ENCODE peak calls at places on chromosomes 7 and 10, in ten cellular contexts. Y is right lobe of liver, I is prostate gland, L is tibial artery, O is endothelial cell of umbilical vein, V is mammary epithelial cell, Z is BE2C, N is ovary, A is PC-3, J is neuronal stem cell. P is an unnamed sample.

GRCh38 chr10:117165557-117166419 is 27.7 kb upstream of the VAX1 start:
- DNase-seq in Y (peak; percentile 62), I (no peak), L (no peak), O (peak; percentile 51), V (peak; percentile 36), Z (peak; percentile 55), N (peak; percentile 20), A (peak; percentile 63), J (peak; percentile 75), P (peak; percentile 75)

GRCh38 chr10:50635286-50635685 is 11.5 kb upstream of the SGMS1 start:
- DNase-seq in Y (no peak), I (no peak), L (no peak), O (peak; percentile 11), V (peak; percentile 83), Z (no peak), N (no peak), A (peak; percentile 45), J (no peak), P (no peak)

GRCh38 chr7:5755704-5756131 is 25.7 kb downstream of the RNF216 start:
- DNase-seq in Y (no peak), I (no peak), L (no peak), O (peak; percentile 16), V (no peak), Z (no peak), N (no peak), A (no peak), J (no peak), P (no peak)

GRCh38 chr7:22231806-22232205 is 125.1 kb downstream of the RAPGEF5 start:
- DNase-seq in Y (no peak), I (no peak), L (no peak), O (no peak), V (no peak), Z (no peak), N (no peak), A (peak; percentile 45), J (no peak), P (no peak)

GRCh38 chr10:101075775-101076174 is 14.0 kb downstream of the KAZALD1 start:
- DNase-seq in Y (no peak), I (no peak), L (no peak), O (no peak), V (no peak), Z (no peak), N (no peak), A (no peak), J (no peak), P (no peak)

GRCh38 chr10:132606536-132607316 is 69.1 kb downstream of the INPP5A start:
- DNase-seq in Y (no peak), I (no peak), L (no peak), O (no peak), V (no peak), Z (no peak), N (peak; percentile 88), A (no peak), J (no peak), P (no peak)

GRCh38 chr10:24737001-24737400 is 13.3 kb upstream of the ARHGAP21 start:
- DNase-seq in Y (no peak), I (no peak), L (no peak), O (no peak), V (no peak), Z (no peak), N (no peak), A (no peak), J (no peak), P (no peak)

GRCh38 chr7:121605297-121605640 is 209.2 kb upstream of the FAM3C start:
- DNase-seq in Y (no peak), I (no peak), L (no peak), O (no peak), V (peak; percentile 46), Z (no peak), N (no peak), A (peak; percentile 12), J (no peak), P (no peak)

GRCh38 chr7:143514995-143515735 is 37.5 kb downstream of the TAS2R41 start:
- DNase-seq in Y (no peak), I (no peak), L (no peak), O (no peak), V (no peak), Z (no peak), N (no peak), A (no peak), J (no peak), P (no peak)

GRCh38 chr10:86765548-86765947 is 9.1 kb downstream of the BMPR1A start:
- DNase-seq in Y (no peak), I (no peak), L (no peak), O (no peak), V (no peak), Z (no peak), N (no peak), A (no peak), J (no peak), P (no peak)

GRCh38 chr7:30795161-30795943 is 24.1 kb downstream of the MINDY4 start:
- DNase-seq in Y (no peak), I (no peak), L (no peak), O (no peak), V (no peak), Z (no peak), N (no peak), A (peak; percentile 69), J (no peak), P (no peak)

GRCh38 chr7:75937958-75938786 is 23.2 kb downstream of the POR start:
- DNase-seq in Y (peak; percentile 81), I (no peak), L (peak; percentile 74), O (peak; percentile 33), V (no peak), Z (peak; percentile 52), N (peak; percentile 37), A (peak; percentile 68), J (no peak), P (peak; percentile 78)

GRCh38 chr10:11214407-11214806 is 196.7 kb downstream of the CELF2 start:
- DNase-seq in Y (no peak), I (no peak), L (no peak), O (no peak), V (no peak), Z (no peak), N (no peak), A (no peak), J (no peak), P (no peak)
- H3K4me1 ChIP-seq in Y (no peaks in the 10 kb centered on the region), I (no peaks in the 10 kb centered on the region), L (peaks cover 17% of the 10 kb centered on the region), O (peaks cover 30% of the 10 kb centered on the region), V (no peaks in the 10 kb centered on the region), Z (no peaks in the 10 kb centered on the region), N (peaks cover 2% of the 10 kb centered on the region), A (no peaks in the 10 kb centered on the region), J (peaks cover 4% of the 10 kb centered on the region), P (peaks cover 24% of the 10 kb centered on the region)

DNA sequence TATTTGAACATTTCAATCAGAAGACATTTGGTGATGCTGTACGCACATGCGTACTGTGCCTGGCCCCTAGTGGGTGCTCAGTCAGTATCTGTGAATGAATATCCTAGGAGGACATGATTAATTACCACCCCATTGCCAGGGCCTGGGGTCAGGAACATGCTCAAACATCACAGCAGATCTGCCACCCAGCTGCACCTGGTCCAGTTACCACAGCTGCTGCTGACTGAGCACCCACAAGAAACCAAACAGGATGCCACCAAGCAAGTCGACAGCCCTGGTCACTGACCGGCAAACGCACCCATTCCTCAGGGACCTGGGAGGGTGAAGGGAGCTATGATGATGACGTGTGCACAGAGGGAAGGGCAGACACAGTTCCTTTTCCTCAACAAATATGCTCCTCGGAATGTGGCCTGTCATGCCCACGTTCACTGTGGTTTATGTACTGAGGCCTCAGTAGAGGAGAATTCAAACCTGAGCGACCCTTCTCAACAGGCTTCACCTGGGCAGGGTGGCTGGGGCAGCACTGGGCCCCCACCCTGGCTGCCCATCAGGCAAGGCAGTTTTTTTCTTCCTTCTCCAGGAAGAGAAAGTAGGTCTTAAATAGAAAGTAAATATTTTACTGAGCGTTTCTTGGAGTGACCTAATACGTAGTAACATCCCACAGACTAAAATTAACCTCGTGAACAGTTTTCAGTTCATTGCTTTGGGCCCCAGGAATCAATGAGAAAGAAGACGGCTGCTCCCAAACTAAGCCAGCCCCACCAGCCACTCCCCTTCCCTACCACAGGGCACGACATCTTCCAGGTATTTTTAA is 13.4 kb downstream of the CTBP2 start:
- DNase-seq in Y (no peak), I (no peak), L (no peak), O (no peak), V (peak; percentile 96), Z (no peak), N (no peak), A (peak; percentile 70), J (no peak), P (no peak)
- H3K4me1 ChIP-seq in Y (no peaks in the 10 kb centered on the region), I (peaks cover 37% of the 10 kb centered on the region), L (peaks cover 98% of the 10 kb centered on the region), O (peaks cover 24% of the 10 kb centered on the region), V (peaks cover 57% of the 10 kb centered on the region), Z (peaks cover 9% of the 10 kb centered on the region), N (peaks cover 47% of the 10 kb centered on the region), A (peaks cover 24% of the 10 kb centered on the region), J (no peaks in the 10 kb centered on the region), P (peaks cover 62% of the 10 kb centered on the region)

DNA sequence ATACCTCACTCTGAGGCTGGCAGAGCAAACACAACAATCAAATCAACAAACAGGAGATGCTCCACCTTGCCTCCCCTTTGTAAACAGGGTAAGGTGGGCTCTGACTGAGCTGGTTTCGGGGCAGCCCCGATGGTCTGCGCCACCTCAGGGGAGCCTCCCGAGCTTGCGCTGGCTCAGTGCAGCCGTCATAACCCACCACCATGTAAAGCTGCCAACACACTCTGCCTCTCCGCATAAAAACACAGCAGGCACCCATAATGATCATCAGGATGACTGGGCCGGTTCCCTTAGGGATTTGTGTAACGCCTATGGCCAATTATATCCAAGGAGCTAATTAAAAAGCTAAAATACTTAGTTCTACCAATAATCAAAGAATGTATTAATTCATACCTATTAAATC is 124.5 kb downstream of the PRPF18 start:
- DNase-seq in Y (no peak), I (no peak), L (no peak), O (no peak), V (no peak), Z (no peak), N (no peak), A (no peak), J (no peak), P (no peak)
- H3K4me1 ChIP-seq in Y (peaks cover under 1% of the 10 kb centered on the region), I (peaks cover 5% of the 10 kb centered on the region), L (peaks cover 41% of the 10 kb centered on the region), O (peaks cover 50% of the 10 kb centered on the region), V (peaks cover 35% of the 10 kb centered on the region), Z (no peaks in the 10 kb centered on the region), N (peaks cover 6% of the 10 kb centered on the region), A (peaks cover 25% of the 10 kb centered on the region), J (peaks cover 41% of the 10 kb centered on the region), P (peaks cover 29% of the 10 kb centered on the region)

GRCh38 chr7:91892099-91892788 is 11.7 kb upstream of the MTERF1 start:
- DNase-seq in Y (no peak), I (no peak), L (no peak), O (no peak), V (no peak), Z (no peak), N (no peak), A (no peak), J (peak; percentile 4), P (no peak)
- H3K4me1 ChIP-seq in Y (no peaks in the 10 kb centered on the region), I (no peaks in the 10 kb centered on the region), L (no peaks in the 10 kb centered on the region), O (no peaks in the 10 kb centered on the region), V (no peaks in the 10 kb centered on the region), Z (no peaks in the 10 kb centered on the region), N (no peaks in the 10 kb centered on the region), A (peaks cover 20% of the 10 kb centered on the region), J (no peaks in the 10 kb centered on the region), P (no peaks in the 10 kb centered on the region)